ENCODE peak calls at places on chromosomes 4 and X, in six cellular contexts. J is adrenal gland, Q is body of pancreas, T is upper lobe of right lung, A is hepatocyte, P is AG04450. Z is an unnamed sample.

GRCh38 chr4:1406416-1406945 is at the start of gene NKX1-1:
- DNase-seq in T (peak), Q (no peak), J (no peak), P (no peak), A (peak), Z (no peak)

GRCh38 chrX:134745636-134746378 is 87.5 kb upstream of the PLAC1 start:
- DNase-seq in P (no peak), Q (no peak), J (no peak), A (no peak), T (no peak), Z (no peak)

GRCh38 chrX:3962511-3963350 is 249.3 kb upstream of the PRKX start:
- DNase-seq in A (peak), Q (peak), T (no peak), J (no peak), P (no peak), Z (no peak)

GRCh38 chr4:145453163-145453520 is 28.5 kb upstream of the SMAD1 start:
- DNase-seq in P (no peak), T (no peak), A (no peak), J (no peak), Q (no peak), Z (no peak)

GRCh38 chrX:119234931-119235555 is 1.0 kb upstream of the PGRMC1 start:
- DNase-seq in T (no peak), J (peak), Q (peak), A (no peak), P (no peak), Z (no peak)

GRCh38 chrX:70613295-70613694 is 168.7 kb downstream of the DLG3 start:
- DNase-seq in P (no peak), A (peak), T (no peak), Q (no peak), J (no peak), Z (no peak)

GRCh38 chrX:21838937-21839333 is 482 bp upstream of the MBTPS2 start:
- DNase-seq in J (no peak), Q (no peak), T (no peak), A (peak), P (no peak), Z (no peak)

GRCh38 chr4:89519771-89520170 is 212.2 kb upstream of the GPRIN3 start:
- DNase-seq in P (no peak), A (no peak), T (no peak), Q (no peak), J (no peak), Z (no peak)

GRCh38 chr4:122836941-122837340 is 10.3 kb downstream of the FGF2 start:
- DNase-seq in J (no peak), T (no peak), P (no peak), A (no peak), Q (no peak), Z (no peak)

GRCh38 chr4:86831262-86832090 is 17.7 kb downstream of the SLC10A6 start:
- DNase-seq in Q (no peak), J (peak), T (no peak), A (peak), P (peak), Z (peak)

GRCh38 chrX:7146026-7146702 is 1.3 kb upstream of the STS start:
- DNase-seq in A (no peak), T (no peak), Q (no peak), P (no peak), J (no peak), Z (no peak)

GRCh38 chr4:80187677-80188076 is 9.6 kb upstream of the PRDM8 start:
- DNase-seq in A (no peak), P (no peak), J (no peak), T (no peak), Q (no peak), Z (no peak)

GRCh38 chr4:80188801-80189458 is 8.4 kb upstream of the PRDM8 start:
- DNase-seq in A (no peak), Q (no peak), P (no peak), J (no peak), T (no peak), Z (no peak)

GRCh38 chr4:80188457-80188800 is 8.9 kb upstream of the PRDM8 start:
- DNase-seq in Q (no peak), J (no peak), T (no peak), P (no peak), A (no peak), Z (no peak)

GRCh38 chr4:80189956-80190671 is 7.2 kb upstream of the PRDM8 start:
- DNase-seq in Q (no peak), A (no peak), J (no peak), T (no peak), P (no peak), Z (no peak)

DNA sequence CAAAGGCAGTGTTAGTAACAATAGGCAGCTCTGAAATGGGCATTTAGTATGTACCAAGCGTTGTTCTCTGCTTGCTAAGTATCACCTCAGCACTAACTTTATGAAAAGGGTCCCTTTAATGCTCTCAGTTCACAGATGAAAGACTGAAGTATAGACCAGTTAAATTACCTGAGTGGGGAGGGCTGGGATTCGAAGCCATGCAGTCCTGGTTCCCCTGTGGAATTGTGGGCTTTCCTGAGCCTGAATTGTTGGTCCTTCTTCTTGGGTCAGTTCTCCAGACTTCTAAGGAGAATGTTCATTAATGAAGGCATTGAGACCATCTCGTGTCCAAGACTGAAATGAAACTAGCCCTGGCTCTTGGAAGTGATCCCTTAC is 7.7 kb upstream of the PRDM8 start:
- DNase-seq in Q (no peak), J (no peak), A (no peak), P (no peak), T (no peak), Z (no peak)
- H3K4me3 ChIP-seq in Q (no peak), J (no peak), A (no peak), P (peak), T (peak), Z (no peak)

GRCh38 chr4:77852892-77853495 is 9.6 kb upstream of the MRPL1 start:
- DNase-seq in A (no peak), T (no peak), Q (no peak), P (no peak), J (no peak), Z (peak)
- H3K27ac ChIP-seq in A (no peak), T (no peak), Q (no peak), P (no peak), J (no peak), Z (no peak)

GRCh38 chr4:99324361-99324760 is 3.2 kb upstream of the ADH1B start:
- DNase-seq in Q (no peak), J (no peak), A (no peak), P (no peak), T (no peak), Z (no peak)

GRCh38 chr4:99324978-99325377 is 3.8 kb upstream of the ADH1B start:
- DNase-seq in P (peak), J (peak), A (peak), T (peak), Q (peak), Z (peak)

GRCh38 chr4:99321241-99322191 is at the start of gene ADH1B:
- DNase-seq in A (no peak), J (no peak), P (no peak), T (no peak), Q (no peak), Z (no peak)

GRCh38 chr4:99323761-99324160 is 2.6 kb upstream of the ADH1B start:
- DNase-seq in P (peak), A (no peak), J (no peak), T (no peak), Q (no peak), Z (no peak)
- H3K4me3 ChIP-seq in P (no peak), A (no peak), J (no peak), T (no peak), Q (no peak), Z (no peak)

DNA sequence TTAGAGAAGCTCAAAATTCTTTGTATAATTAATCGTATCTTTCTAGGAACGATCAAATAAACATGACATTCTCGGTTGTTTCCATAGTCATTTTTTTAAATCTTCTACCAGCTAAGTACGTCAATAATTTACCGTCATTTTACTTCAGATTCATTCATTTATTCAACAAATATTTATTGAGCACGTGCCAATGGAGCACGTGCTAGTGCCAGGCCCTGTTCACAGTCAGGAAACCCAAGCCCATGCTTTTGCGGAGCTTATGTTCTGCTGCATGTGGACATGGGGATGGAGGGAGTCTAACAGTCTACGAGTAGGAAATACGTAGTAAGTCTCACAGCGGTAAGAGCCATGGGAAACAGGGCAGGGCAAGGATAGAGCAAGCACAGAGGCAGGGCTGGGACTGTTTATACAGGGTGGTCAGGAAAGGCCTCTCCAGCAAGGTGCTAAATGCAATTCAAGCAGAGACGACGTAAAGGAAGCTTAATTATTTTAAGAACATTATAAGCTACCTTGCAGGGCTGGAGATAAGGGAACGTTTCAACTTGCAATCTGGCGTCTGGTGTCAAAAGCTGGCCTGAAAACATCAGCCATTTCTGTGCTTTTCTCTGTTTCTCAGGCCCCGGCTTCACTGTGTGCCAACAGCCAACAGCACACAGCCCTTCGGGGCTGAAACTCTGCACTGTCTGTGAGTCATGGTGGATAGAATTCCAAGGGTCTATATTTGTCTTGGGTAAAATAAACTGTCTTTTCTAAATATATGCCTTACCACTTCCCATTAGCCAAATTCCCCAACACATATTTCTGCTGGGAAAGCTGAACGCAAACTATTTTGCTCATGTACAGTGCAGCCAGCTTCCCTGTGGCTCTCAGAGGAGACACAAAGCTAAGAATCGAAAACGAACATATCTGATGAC is 517.0 kb upstream of the ZFP42 start:
- DNase-seq in T (no peak), A (peak), J (no peak), P (peak), Q (no peak), Z (no peak)
- H3K27ac ChIP-seq in T (no peak), A (peak), J (no peak), P (peak), Q (no peak), Z (peak)

DNA sequence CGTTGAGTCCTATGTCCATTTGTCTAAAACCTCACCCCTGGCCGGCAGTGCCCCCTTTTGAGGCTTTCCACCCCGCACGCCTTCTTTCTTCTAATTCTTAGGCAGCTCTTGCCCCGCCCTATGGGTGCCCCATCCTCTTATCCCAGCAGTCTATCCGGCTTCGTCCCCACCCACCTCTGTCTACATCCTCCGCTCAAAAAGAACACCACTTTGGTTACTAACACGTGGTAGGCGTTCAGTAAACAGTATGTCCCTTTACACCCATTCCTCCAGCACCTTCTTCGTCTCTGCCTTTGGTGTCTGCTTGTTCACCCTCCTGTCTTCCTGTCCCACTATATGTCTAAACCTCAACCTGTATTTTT is 39.2 kb downstream of the STARD8 start:
- DNase-seq in J (no peak), Q (no peak), A (peak), P (no peak), T (no peak), Z (no peak)
- H3K4me3 ChIP-seq in J (no peak), Q (no peak), A (no peak), P (peak), T (peak), Z (peak)

GRCh38 chr4:153223935-153224334 is 19.7 kb downstream of the TRIM2 start:
- DNase-seq in Q (no peak), J (peak), T (no peak), P (no peak), A (no peak), Z (no peak)
- H3K27ac ChIP-seq in Q (peak), J (no peak), T (peak), P (no peak), A (peak), Z (peak)